ENCODE peak calls at places on chromosomes 11 and 22, in five cellular contexts. F, X, Z, P and W are unnamed samples.
A peak's percentile ranks its signal among the peaks of the same experiment; 100 is the strongest.

GRCh38 chr11:74840486-74840885 is 91.8 kb downstream of the RNF169 start:
- DNase-seq in F (no peak), X (no peak), Z (no peak), P (no peak), W (no peak)

GRCh38 chr11:124762077-124762623 is at the start of gene ESAM:
- DNase-seq in F (peak; percentile 86), X (peak; percentile 72), Z (no peak), P (no peak), W (peak; percentile 72)

GRCh38 chr11:76635991-76636520 is 34.5 kb downstream of the LRRC32 start:
- DNase-seq in F (no peak), X (no peak), Z (no peak), P (no peak), W (no peak)

GRCh38 chr11:75214411-75214821 is 26.2 kb upstream of the TPBGL start:
- DNase-seq in F (peak; percentile 85), X (peak; percentile 38), Z (peak; percentile 82), P (no peak), W (peak; percentile 96)

GRCh38 chr11:64230985-64231365 is 627 bp downstream of the DNAJC4 start:
- DNase-seq in F (no peak), X (no peak), Z (no peak), P (no peak), W (no peak)

GRCh38 chr22:37196539-37197450 is 8.7 kb upstream of the C1QTNF6 start:
- DNase-seq in F (peak; percentile 89), X (no peak), Z (peak; percentile 91), P (peak; percentile 66), W (no peak)

GRCh38 chr11:121898913-121899312 is 217.1 kb downstream of the BLID start:
- DNase-seq in F (no peak), X (no peak), Z (peak; percentile 71), P (no peak), W (no peak)

GRCh38 chr11:61968758-61969390 is 1.4 kb upstream of the FTH1 start:
- DNase-seq in F (no peak), X (peak; percentile 7), Z (no peak), P (no peak), W (no peak)

GRCh38 chr11:16776716-16777115 is 38.3 kb downstream of the C11orf58 start:
- DNase-seq in F (no peak), X (no peak), Z (no peak), P (no peak), W (no peak)

GRCh38 chr11:84922212-84922805 is 704.8 kb downstream of the DLG2 start:
- DNase-seq in F (peak; percentile 10), X (no peak), Z (no peak), P (no peak), W (no peak)

GRCh38 chr11:128963744-128964340 is 21.2 kb upstream of the TP53AIP1 start:
- DNase-seq in F (no peak), X (no peak), Z (peak; percentile 22), P (no peak), W (no peak)

GRCh38 chr11:11493698-11494097 is 128.1 kb downstream of the GALNT18 start:
- DNase-seq in F (no peak), X (no peak), Z (no peak), P (no peak), W (no peak)

GRCh38 chr22:24424901-24425775 is 2.3 kb upstream of the ADORA2A start:
- DNase-seq in F (no peak), X (no peak), Z (no peak), P (no peak), W (no peak)

GRCh38 chr22:38446018-38446601 is 8.9 kb downstream of the KCNJ4 start:
- DNase-seq in F (no peak), X (no peak), Z (no peak), P (no peak), W (no peak)

GRCh38 chr11:127307700-127308099 is 307.1 kb upstream of the KIRREL3 start:
- DNase-seq in F (no peak), X (no peak), Z (no peak), P (no peak), W (no peak)

GRCh38 chr11:36672815-36673450 is 74.9 kb upstream of the RAG2 start:
- DNase-seq in F (peak; percentile 4), X (no peak), Z (peak; percentile 52), P (no peak), W (peak; percentile 7)

GRCh38 chr11:19049351-19049750 is 11.2 kb downstream of the MRGPRX2 start:
- DNase-seq in F (no peak), X (no peak), Z (no peak), P (no peak), W (no peak)

GRCh38 chr22:49968831-49969661 is 8.5 kb downstream of the PIM3 start:
- DNase-seq in F (no peak), X (peak; percentile 18), Z (no peak), P (peak; percentile 92), W (peak; percentile 10)

GRCh38 chr11:10653242-10653641 is 40.3 kb downstream of the IRAG1 start:
- DNase-seq in F (no peak), X (no peak), Z (no peak), P (no peak), W (no peak)

GRCh38 chr22:45996241-45997076 is 19.5 kb upstream of the WNT7B start:
- DNase-seq in F (no peak), X (peak; percentile 47), Z (peak; percentile 52), P (peak; percentile 90), W (no peak)

GRCh38 chr11:827146-827860 is 416 bp upstream of the CRACR2B start:
- DNase-seq in F (no peak), X (peak; percentile 47), Z (no peak), P (no peak), W (peak; percentile 35)

GRCh38 chr11:79419120-79419519 is 21.7 kb downstream of the TENM4 start:
- DNase-seq in F (no peak), X (no peak), Z (no peak), P (no peak), W (no peak)

GRCh38 chr11:111459506-111460270 is 52.5 kb downstream of the BTG4 start:
- DNase-seq in F (no peak), X (no peak), Z (no peak), P (no peak), W (no peak)
- TF ChIP-seq CTCF in F (no peak), X (no peak), Z (no peak), P (no peak), W (no peak)

GRCh38 chr11:123407996-123408597 is 22.0 kb upstream of the GRAMD1B start:
- DNase-seq in F (no peak), X (no peak), Z (no peak), P (no peak), W (no peak)

GRCh38 chr11:123408619-123409455 is 21.2 kb upstream of the GRAMD1B start:
- DNase-seq in F (no peak), X (no peak), Z (no peak), P (no peak), W (no peak)

GRCh38 chr11:123409456-123409801 is 20.6 kb upstream of the GRAMD1B start:
- DNase-seq in F (no peak), X (no peak), Z (no peak), P (no peak), W (no peak)

GRCh38 chr11:123406441-123407123 is 23.5 kb upstream of the GRAMD1B start:
- DNase-seq in F (no peak), X (no peak), Z (no peak), P (no peak), W (no peak)

DNA sequence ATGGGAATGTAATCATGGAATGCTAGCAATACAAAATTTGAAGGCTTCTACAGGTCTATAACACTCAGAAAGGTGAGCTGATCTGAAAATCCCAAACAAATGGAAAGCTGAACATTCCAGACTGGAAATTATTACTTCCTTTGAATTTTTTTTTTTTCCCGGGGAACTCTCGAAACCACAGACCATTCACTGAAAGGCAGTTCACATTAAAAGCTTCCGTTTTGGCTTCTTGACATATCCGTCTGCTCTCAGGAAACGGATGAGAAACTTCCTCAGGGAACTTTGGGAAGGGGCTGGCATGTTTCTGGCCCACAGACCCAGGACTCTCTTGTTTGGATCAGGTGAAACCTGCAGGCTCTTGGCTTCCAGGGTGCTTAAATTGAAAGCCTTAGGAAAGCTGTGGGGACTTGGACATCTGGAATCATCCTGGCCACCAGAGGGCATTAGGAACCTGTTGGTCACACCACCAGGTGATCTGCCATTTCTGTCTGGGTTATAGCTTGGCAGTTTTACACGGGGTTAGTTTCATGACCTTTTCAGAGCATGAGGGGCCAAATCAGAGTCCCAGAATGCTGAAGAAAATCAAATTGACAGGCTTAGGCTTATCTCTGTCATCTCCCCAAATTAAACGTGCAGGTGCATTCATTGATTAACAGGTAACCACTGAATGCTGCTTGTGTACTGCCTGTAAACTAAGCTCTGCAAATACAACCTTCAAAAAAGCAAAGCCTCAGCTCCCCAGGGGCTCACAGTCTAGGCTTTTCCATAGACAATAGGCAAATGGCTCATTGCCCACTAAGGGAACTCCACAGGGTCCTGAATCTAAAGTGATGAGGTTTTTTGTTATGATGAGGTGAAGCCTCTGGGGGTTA is 22.7 kb upstream of the GRAMD1B start:
- DNase-seq in F (peak; percentile 81), X (no peak), Z (peak; percentile 59), P (no peak), W (peak; percentile 66)
- TF ChIP-seq CTCF in F (peak; percentile 44), X (no peak), Z (peak; percentile 66), P (peak; percentile 84), W (peak; percentile 41)

DNA sequence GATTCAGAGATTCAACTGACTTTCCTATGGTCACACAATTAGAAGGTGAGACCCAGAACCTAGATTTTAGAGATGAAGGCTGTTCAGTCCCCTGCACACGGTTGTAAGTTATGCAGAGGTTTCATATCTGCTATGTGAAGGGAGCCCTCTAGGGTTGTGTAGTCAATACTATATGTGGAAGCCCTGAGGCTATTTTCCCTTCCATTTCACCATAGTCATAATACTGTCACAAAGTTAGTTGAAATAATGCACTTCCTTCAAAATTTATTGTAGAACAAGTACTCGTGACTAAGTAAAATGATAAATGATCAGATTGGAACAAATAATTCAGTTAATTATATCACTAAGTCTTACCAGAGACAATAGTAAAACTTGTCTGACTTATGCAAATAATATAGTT is 48.8 kb downstream of the ENDOD1 start:
- DNase-seq in F (no peak), X (no peak), Z (peak; percentile 63), P (no peak), W (no peak)
- TF ChIP-seq CTCF in F (no peak), X (no peak), Z (peak; percentile 28), P (peak; percentile 70), W (no peak)

GRCh38 chr11:134332189-134332631 is 422 bp downstream of the GLB1L2 start:
- DNase-seq in F (peak; percentile 50), X (no peak), Z (no peak), P (no peak), W (peak; percentile 23)
- TF ChIP-seq CTCF in F (no peak), X (no peak), Z (no peak), P (no peak), W (no peak)

DNA sequence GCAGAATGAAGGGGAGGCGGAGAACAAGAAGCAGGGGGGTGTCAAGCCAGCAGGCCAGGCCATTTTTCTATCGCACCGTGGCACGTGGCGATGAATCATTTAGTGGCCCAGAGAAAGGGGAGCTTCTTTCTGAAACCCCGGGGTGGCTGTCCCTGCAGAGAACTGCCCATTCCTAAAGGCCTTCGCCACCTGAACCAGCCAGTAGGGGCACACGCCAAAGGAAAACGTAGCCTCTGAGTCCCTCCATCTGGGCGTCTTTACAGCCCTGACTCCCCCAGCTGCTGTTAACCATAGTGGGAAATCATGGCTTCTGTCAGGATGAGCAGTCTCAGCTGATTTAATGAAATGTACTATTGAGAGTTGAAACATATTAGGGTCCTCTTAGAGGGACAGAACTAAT is 8.9 kb downstream of the ASPHD2 start:
- DNase-seq in F (no peak), X (no peak), Z (no peak), P (no peak), W (no peak)
- TF ChIP-seq CTCF in F (no peak), X (no peak), Z (no peak), P (no peak), W (no peak)

GRCh38 chr11:117096140-117096972 is 1.9 kb downstream of the SIK3 start:
- DNase-seq in F (peak; percentile 18), X (peak; percentile 37), Z (peak; percentile 13), P (no peak), W (no peak)
- TF ChIP-seq CTCF in F (no peak), X (no peak), Z (no peak), P (no peak), W (no peak)

GRCh38 chr11:8870461-8871282 is 40.3 kb upstream of the AKIP1 start:
- DNase-seq in F (peak; percentile 76), X (peak; percentile 16), Z (peak; percentile 75), P (peak; percentile 92), W (peak; percentile 62)
- TF ChIP-seq CTCF in F (no peak), X (no peak), Z (no peak), P (peak; percentile 35), W (no peak)